ENCODE peak calls at places on chromosomes 13 and 19, in six cellular contexts. H is GM12891, U is K562, J is HepG2, C is H1, P is GM12878. F is an unnamed sample.

GRCh38 chr19:31532034-31532433 is 182.8 kb upstream of the TSHZ3 start:
- DNase-seq in H (no peak), U (no peak), J (no peak), C (no peak), P (no peak), F (no peak)

GRCh38 chr13:112446867-112447266 is 70.7 kb downstream of the SPACA7 start:
- DNase-seq in H (no peak), U (no peak), J (no peak), C (no peak), P (no peak), F (no peak)

GRCh38 chr19:33266971-33267484 is 35.3 kb downstream of the CEBPA start:
- DNase-seq in H (no peak), U (no peak), J (no peak), C (no peak), P (no peak), F (no peak)

GRCh38 chr19:38433268-38433733 is at the start of gene RYR1:
- DNase-seq in H (peak), U (peak), J (no peak), C (no peak), P (no peak), F (peak)

GRCh38 chr13:112683581-112683980 is 6.3 kb upstream of the ATP11A start:
- DNase-seq in H (no peak), U (no peak), J (no peak), C (no peak), P (no peak), F (no peak)

GRCh38 chr13:20399961-20400360 is 125.7 kb downstream of the CRYL1 start:
- DNase-seq in H (no peak), U (no peak), J (no peak), C (no peak), P (no peak), F (no peak)

GRCh38 chr19:18741566-18742121 is 49.5 kb downstream of the COMP start:
- DNase-seq in H (no peak), U (no peak), J (peak), C (no peak), P (no peak), F (no peak)

GRCh38 chr19:45153339-45154063 is 7.3 kb downstream of the NKPD1 start:
- DNase-seq in H (no peak), U (peak), J (no peak), C (no peak), P (no peak), F (peak)

GRCh38 chr13:62747629-62748028 is 1332.0 kb upstream of the PCDH20 start:
- DNase-seq in H (no peak), U (no peak), J (no peak), C (no peak), P (no peak), F (no peak)

GRCh38 chr19:29615891-29616425 is 9.9 kb downstream of the POP4 start:
- DNase-seq in H (no peak), U (no peak), J (no peak), C (no peak), P (no peak), F (no peak)

GRCh38 chr13:106152047-106152446 is 383.4 kb downstream of the EFNB2 start:
- DNase-seq in H (no peak), U (no peak), J (no peak), C (no peak), P (no peak), F (no peak)

GRCh38 chr13:40152145-40152544 is 496.7 kb downstream of the COG6 start:
- DNase-seq in H (no peak), U (no peak), J (no peak), C (no peak), P (no peak), F (no peak)

GRCh38 chr19:36508325-36508724 is 19.0 kb upstream of the ZNF566 start:
- DNase-seq in H (no peak), U (no peak), J (no peak), C (no peak), P (no peak), F (no peak)

GRCh38 chr19:10533656-10534386 is 9.9 kb upstream of the ATG4D start:
- DNase-seq in H (no peak), U (no peak), J (no peak), C (no peak), P (no peak), F (no peak)

GRCh38 chr19:45103625-45104319 is 10.8 kb downstream of the PPP1R37 start:
- DNase-seq in H (no peak), U (no peak), J (peak), C (no peak), P (no peak), F (no peak)

GRCh38 chr19:33064778-33065550 is at the start of gene RHPN2:
- DNase-seq in H (peak), U (peak), J (peak), C (no peak), P (no peak), F (peak)

GRCh38 chr19:50893047-50893737 is 18.0 kb downstream of the KLK4 start:
- DNase-seq in H (no peak), U (peak), J (no peak), C (no peak), P (no peak), F (no peak)

DNA sequence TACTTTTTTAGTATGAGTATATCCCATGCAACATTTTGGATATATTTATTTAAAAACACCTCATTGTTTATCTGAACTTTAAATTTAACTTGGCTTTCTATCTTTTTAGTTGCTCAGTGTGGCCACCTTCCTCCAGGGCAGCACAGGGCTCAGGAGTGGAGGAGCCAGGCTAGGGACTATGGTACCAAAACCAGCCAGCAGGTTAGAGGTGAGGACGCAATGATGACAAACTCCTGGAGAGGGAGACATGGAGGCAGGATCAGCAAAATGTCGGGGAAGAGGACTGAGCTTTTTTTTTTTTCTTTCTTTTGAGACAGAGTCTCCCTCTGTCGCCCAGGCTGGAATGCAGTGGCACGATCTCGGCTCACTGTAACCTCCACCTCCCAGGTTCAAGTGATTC is 29.6 kb upstream of the CALM3 start:
- DNase-seq in H (no peak), U (peak), J (peak), C (peak), P (no peak), F (no peak)
- TF ChIP-seq TAF1 in H (no peak), U (no peak), J (no peak), C (no peak), P (no peak), F (no peak)

GRCh38 chr19:9435279-9436268 is at the start of gene ZNF266:
- DNase-seq in H (peak), U (peak), J (peak), C (peak), P (peak), F (peak)
- TF ChIP-seq POLR2A in H (peak), U (peak), J (peak), C (peak), P (peak), F (peak)

DNA sequence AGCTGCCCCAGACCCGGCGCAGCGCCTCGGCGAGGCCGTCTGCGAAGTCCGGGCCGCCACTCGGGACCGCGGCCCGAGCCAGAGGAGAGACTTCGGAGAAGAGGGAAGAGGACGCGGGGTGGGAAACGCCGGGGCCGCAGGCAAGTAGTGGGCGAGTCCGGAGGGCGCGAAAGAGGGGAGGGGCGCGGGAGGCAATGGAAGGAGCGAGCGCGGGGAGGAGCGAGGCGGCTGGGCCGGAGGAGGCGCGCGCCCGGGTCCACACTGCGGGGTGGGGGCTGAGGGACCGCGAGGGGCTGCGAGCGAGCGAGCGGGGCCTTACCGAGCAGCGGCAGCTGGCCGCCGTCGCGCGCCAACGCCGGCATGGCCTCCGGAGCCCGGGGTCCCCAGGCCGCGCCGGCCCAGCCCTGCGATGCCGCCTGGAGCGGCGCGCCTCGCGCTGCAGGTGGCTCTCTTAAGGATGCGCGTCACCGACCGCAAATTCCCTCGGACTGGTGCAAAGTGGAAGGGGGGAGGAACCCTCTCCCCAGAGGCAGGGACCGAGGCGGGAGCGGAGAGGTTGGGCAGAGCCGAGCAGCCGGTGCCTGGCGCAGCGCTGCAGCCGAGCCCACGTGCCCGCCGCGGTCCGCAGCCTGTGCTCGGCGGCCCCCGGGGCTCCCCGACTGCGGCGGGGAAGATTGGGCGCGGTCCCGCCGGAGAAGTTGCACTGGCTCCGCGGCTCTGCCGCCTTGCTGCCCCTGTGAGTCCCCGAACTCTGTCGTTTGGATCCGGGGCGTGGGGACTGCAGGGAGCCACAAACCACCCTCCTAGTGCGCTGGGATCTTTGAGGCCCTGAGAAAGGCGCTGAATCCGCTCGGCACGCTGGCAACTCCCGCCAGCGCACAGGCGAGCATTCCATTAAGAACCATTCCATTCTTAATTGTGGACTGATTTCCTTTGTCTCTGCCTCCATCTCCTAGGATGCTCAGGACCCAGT is at the start of gene FLT3:
- DNase-seq in H (peak), U (peak), J (no peak), C (peak), P (no peak), F (peak)
- TF ChIP-seq TAF1 in H (no peak), U (no peak), J (no peak), C (no peak), P (no peak), F (no peak)

DNA sequence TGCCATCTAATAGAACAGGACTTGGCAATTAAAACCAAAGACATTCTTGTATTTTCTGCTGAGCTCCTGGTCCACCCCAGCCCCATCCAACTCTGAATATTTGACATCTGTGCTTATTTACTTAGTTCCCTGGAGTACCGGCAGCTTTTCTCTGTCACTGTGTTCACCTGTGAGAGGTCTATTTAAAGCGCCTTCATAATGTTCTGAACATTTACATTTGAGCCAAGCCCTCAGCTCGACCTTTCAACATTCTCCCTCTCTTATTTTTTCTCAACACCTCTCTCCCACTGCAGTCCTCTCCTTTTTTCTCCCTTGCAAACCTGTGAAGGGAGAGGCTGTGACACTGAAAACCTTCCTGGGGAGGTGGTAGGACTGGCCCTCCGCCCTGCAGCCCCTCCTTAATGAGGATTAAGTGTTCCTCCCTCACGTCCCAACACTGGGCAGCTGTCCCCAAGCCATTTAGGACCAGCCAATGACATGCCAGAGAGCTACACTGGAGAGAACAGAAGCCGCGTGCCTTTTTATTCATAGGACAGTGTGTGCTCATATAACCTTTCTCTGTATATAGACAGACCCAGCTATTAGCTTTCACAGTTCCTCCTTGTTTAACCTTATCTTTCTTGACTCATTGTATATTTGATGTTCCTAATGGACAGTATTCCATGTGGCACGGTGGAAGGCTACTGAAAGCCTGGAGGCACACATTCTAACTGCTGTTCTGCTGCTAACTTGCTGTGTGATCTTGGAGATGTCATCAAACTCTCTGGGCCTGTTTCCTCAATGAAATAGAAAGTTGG is 134.8 kb downstream of the NUFIP1 start:
- DNase-seq in H (no peak), U (no peak), J (peak), C (no peak), P (no peak), F (no peak)
- TF ChIP-seq POLR2A in H (no peak), U (no peak), J (no peak), C (no peak), P (no peak), F (no peak)

GRCh38 chr13:99009987-99010551 is 32.2 kb upstream of the DOCK9 start:
- DNase-seq in H (no peak), U (no peak), J (no peak), C (no peak), P (no peak), F (no peak)

GRCh38 chr13:99012539-99012938 is 34.7 kb upstream of the DOCK9 start:
- DNase-seq in H (no peak), U (no peak), J (no peak), C (no peak), P (no peak), F (no peak)

GRCh38 chr13:99015606-99016520 is 38.0 kb upstream of the DOCK9 start:
- DNase-seq in H (no peak), U (no peak), J (no peak), C (no peak), P (no peak), F (no peak)

GRCh38 chr13:99014391-99014988 is 36.6 kb upstream of the DOCK9 start:
- DNase-seq in H (no peak), U (peak), J (no peak), C (no peak), P (no peak), F (no peak)

GRCh38 chr13:99013951-99014350 is 36.1 kb upstream of the DOCK9 start:
- DNase-seq in H (no peak), U (no peak), J (no peak), C (no peak), P (no peak), F (no peak)
- TF ChIP-seq TAF1 in H (no peak), U (no peak), J (no peak), C (no peak), P (no peak), F (no peak)

F was measured in GM12892.